ENCODE peak calls at places on chromosome 20, in seven cellular contexts. P is stomach, K is GM12878, D is upper lobe of left lung, F is spleen, J is H1, G is esophagus muscularis mucosa. Z is an unnamed sample.

GRCh38 chr20:37295001-37295400 is 5.5 kb downstream of the MANBAL start:
- DNase-seq in P (no peak), K (no peak), D (no peak), F (no peak), J (no peak), G (no peak), Z (no peak)

GRCh38 chr20:35840403-35840802 is 68.6 kb downstream of the PHF20 start:
- DNase-seq in P (no peak), K (no peak), D (no peak), F (no peak), J (no peak), G (no peak), Z (no peak)

GRCh38 chr20:32159766-32160221 is 47.7 kb downstream of the PLAGL2 start:
- DNase-seq in P (no peak), K (no peak), D (no peak), F (peak), J (no peak), G (no peak), Z (no peak)

GRCh38 chr20:48760403-48760889 is 67.4 kb downstream of the PREX1 start:
- DNase-seq in P (peak), K (no peak), D (peak), F (peak), J (no peak), G (no peak), Z (no peak)

GRCh38 chr20:3930265-3931206 is 41.3 kb downstream of the PANK2 start:
- DNase-seq in P (no peak), K (no peak), D (no peak), F (no peak), J (no peak), G (no peak), Z (no peak)

GRCh38 chr20:31663838-31664695 is 26.4 kb downstream of the COX4I2 start:
- DNase-seq in P (peak), K (no peak), D (peak), F (no peak), J (no peak), G (no peak), Z (peak)

GRCh38 chr20:48999890-49000870 is 45.9 kb upstream of the CSE1L start:
- DNase-seq in P (no peak), K (no peak), D (no peak), F (no peak), J (no peak), G (no peak), Z (no peak)

GRCh38 chr20:62953839-62954703 is 1.6 kb downstream of the SLC17A9 start:
- DNase-seq in P (peak), K (peak), D (peak), F (peak), J (no peak), G (no peak), Z (peak)

GRCh38 chr20:41029150-41029872 is 689 bp downstream of the TOP1 start:
- DNase-seq in P (no peak), K (no peak), D (no peak), F (peak), J (no peak), G (no peak), Z (no peak)

GRCh38 chr20:32534661-32535240 is 50.4 kb downstream of the NOL4L start:
- DNase-seq in P (no peak), K (no peak), D (no peak), F (no peak), J (no peak), G (no peak), Z (no peak)

GRCh38 chr20:37984018-37984785 is 49.1 kb downstream of the TTI1 start:
- DNase-seq in P (peak), K (no peak), D (no peak), F (no peak), J (no peak), G (no peak), Z (no peak)

GRCh38 chr20:31845300-31845863 is at the start of gene FOXS1:
- DNase-seq in P (no peak), K (no peak), D (no peak), F (no peak), J (no peak), G (no peak), Z (no peak)

GRCh38 chr20:38196592-38196991 is 31.5 kb upstream of the TGM2 start:
- DNase-seq in P (no peak), K (no peak), D (peak), F (peak), J (no peak), G (no peak), Z (no peak)

GRCh38 chr20:38764563-38765355 is 16.5 kb downstream of the ACTR5 start:
- DNase-seq in P (peak), K (no peak), D (no peak), F (no peak), J (no peak), G (no peak), Z (no peak)

GRCh38 chr20:63746766-63747315 is 7.3 kb downstream of the SLC2A4RG start:
- DNase-seq in P (no peak), K (no peak), D (no peak), F (no peak), J (no peak), G (no peak), Z (no peak)

GRCh38 chr20:11796041-11796440 is 121.7 kb upstream of the BTBD3 start:
- DNase-seq in P (no peak), K (no peak), D (no peak), F (no peak), J (no peak), G (no peak), Z (no peak)

GRCh38 chr20:59663513-59663890 is 59.2 kb downstream of the PHACTR3 start:
- DNase-seq in P (no peak), K (no peak), D (no peak), F (peak), J (no peak), G (no peak), Z (no peak)

GRCh38 chr20:49104365-49104648 is 58.2 kb downstream of the CSE1L start:
- DNase-seq in P (no peak), K (no peak), D (no peak), F (no peak), J (no peak), G (no peak), Z (no peak)

GRCh38 chr20:57250607-57251343 is 15.7 kb downstream of the BMP7 start:
- DNase-seq in P (no peak), K (no peak), D (no peak), F (no peak), J (no peak), G (no peak), Z (no peak)

GRCh38 chr20:61435184-61435822 is 183.2 kb downstream of the CDH4 start:
- DNase-seq in P (no peak), K (no peak), D (no peak), F (no peak), J (no peak), G (no peak), Z (no peak)

GRCh38 chr20:40607927-40608326 is 81.1 kb downstream of the MAFB start:
- DNase-seq in P (no peak), K (no peak), D (no peak), F (no peak), J (no peak), G (peak), Z (no peak)

GRCh38 chr20:10466325-10466724 is 31.2 kb downstream of the SLX4IP start:
- DNase-seq in P (no peak), K (no peak), D (no peak), F (no peak), J (peak), G (no peak), Z (no peak)

GRCh38 chr20:21936261-21936660 is 230.8 kb downstream of the PAX1 start:
- DNase-seq in P (no peak), K (no peak), D (no peak), F (no peak), J (no peak), G (no peak), Z (no peak)

DNA sequence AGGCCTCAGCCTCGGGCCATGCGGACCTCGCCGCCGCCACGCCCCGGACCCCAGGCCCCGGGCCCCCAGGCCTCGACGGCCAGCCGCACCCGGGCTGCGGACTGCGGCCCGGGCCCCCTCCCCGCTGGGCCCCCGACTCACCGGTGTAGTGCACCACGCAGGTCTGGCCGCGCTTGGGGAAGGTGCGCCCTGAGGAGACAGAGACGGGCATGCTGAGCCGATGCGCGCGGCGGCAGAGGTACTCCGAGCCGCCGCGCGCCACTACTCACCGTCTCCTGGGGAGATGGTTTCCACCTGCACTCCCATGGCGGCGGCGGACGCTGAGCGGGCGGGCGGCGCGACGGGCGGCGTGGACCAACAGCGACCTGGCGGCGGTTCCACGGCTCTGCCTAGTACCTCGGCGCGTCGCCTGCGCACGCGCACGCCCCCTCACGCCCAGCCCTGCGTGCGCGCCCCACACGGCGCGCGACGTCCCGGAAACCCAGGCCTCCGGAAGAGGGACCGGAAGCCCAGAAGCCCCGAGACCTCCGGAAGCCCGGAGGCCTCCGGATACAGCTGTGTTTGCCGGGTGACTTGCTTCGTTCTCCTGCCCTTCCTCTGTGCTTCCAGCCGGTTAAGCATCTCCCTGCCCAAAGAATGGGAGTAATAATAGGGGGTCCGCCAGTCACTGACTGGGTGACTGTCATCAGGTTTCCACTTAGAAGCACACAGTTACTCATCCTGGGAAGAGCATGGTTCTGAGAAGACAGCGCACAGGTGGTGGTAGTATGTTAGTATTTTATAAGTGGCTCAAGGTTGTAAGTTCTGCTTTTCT is at the start of gene FKBP1A:
- DNase-seq in P (peak), K (peak), D (peak), F (peak), J (no peak), G (peak), Z (peak)
- TF ChIP-seq POLR2A in P (no peak), K (peak), D (no peak), F (no peak), J (peak), G (peak), Z (peak)

DNA sequence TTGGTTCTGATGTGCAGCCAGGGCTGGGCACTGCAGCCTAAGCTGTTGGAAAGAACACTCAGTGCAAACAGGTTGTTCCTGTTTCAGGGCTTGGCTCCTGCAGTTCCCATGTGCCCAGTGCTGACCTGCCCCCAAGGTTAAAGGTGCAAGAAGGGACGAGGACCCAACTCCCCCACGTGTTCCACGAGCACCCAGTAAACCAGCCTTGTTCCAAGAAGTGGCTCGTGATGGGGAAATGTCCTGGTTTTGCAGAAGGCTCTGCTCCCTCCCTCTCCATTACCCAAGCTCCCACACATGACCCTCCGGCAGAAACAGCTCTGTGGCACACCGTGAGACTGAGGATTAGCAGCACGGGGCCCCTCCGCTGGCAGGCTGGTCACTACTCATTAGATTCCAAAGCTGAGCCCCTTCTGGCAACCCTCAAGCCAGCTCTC is 9.4 kb downstream of the ACSS1 start:
- DNase-seq in P (peak), K (no peak), D (peak), F (peak), J (no peak), G (no peak), Z (no peak)
- TF ChIP-seq POLR2AphosphoS5 in P (no peak), K (no peak), D (peak), F (peak), J (no peak), G (peak), Z (no peak)

DNA sequence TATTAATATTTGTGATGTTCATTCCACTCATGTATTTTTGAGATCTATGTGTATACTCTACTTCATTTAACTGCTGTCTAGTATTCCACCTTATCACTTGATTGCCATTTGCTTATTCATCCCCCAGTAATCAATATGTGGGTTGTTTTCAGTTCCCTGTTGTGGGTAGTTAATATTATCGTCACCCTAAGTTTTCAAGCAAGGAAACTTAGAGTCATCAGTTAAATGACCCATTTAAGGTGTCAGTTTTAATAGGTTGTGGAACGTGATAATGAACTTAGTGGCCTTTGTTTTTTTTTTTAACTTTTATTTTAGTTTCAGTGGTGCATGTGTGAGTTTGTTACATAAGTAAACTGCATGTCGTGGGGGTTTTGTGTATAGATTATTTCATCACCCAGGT is 90.3 kb downstream of the SLC24A3 start:
- DNase-seq in P (no peak), K (no peak), D (no peak), F (no peak), J (no peak), G (no peak), Z (no peak)
- H3K27ac ChIP-seq in P (no peak), K (no peak), D (no peak), F (no peak), J (no peak), G (no peak), Z (no peak)

DNA sequence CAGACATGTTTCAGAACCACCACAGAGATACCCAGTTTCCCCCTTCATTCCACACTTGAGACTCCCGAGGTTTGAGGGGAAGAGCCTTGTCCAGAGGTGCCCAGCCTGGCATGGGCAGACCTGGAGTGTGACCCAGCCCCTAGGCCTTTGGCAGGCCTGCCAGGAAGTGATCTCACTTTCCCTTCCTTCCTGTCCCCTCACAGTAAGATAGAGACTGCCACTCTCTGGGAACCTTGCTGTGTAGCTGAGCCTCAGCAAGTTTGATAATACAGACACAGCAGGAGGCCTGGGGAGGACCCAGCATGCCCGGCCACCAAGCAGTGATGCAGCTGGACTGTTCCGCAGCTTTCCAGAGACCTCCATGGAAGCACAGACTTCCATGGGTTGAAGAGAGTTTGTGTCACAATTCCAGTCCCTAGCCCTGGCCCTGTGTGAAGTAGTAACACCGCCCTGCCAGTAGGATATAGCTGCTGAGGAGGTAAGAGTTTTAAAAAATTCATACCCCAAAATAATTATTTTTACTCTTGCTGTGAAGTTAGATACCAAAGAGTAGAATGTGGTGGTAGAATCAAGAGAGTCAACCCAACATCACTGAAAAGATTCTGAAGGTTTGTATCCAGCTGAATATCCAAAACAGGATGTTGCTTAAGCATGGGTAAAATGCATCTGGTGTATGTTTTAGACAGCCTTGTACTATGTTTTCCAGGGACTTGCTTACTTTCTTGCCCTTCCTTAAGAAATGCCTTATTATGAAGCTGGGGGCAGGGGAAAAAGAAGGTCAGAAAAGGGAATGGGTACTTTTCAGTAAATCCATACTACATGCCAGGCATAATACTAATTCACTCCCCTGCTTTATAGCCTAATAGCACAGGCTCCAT is 16.3 kb downstream of the PKIG start:
- DNase-seq in P (no peak), K (no peak), D (peak), F (peak), J (no peak), G (no peak), Z (no peak)
- TF ChIP-seq POLR2A in P (no peak), K (peak), D (no peak), F (no peak), J (no peak), G (no peak), Z (no peak)

GRCh38 chr20:20413801-20414200 is 45.9 kb downstream of the INSM1 start:
- DNase-seq in P (no peak), K (no peak), D (no peak), F (no peak), J (no peak), G (no peak), Z (no peak)
- TF ChIP-seq POLR2AphosphoS5 in P (no peak), K (no peak), D (no peak), F (no peak), J (no peak), G (no peak), Z (no peak)

DNA sequence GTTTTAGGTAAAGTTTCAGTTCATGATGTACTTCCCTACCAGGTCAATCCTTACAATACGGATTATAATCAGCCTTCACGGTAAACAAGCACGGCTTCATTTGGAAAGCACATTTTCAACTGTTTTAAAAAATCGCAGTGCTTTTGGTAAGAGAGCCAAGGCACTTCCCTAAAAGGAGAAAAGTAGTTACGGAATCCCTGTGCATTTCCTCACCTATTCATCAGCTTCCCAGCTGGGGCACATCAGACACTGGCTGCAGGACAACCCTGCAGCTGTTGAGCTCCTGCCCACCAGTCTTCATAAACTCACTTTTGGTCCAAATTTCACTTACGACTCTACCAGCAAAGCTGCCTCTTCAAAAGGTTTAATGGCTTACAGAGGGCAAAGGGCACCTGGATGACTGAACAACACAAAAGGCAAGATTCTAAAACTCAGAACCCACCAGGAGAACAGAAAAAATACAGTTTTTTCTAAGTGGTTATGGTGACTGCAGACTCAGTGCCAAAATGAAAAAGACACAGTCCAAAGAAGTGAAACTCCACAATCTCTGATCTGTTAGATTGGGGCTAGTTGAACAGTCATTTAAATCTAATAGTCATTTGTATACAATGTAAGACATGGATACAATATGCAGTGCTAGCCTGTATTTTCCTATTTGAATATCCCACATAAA is 7.5 kb downstream of the SNX5 start:
- DNase-seq in P (no peak), K (no peak), D (no peak), F (no peak), J (no peak), G (no peak), Z (no peak)
- H3K27ac ChIP-seq in P (no peak), K (peak), D (peak), F (peak), J (no peak), G (peak), Z (peak)